ENCODE peak calls at places on chromosome 5, in seven cellular contexts. One of them, this sample, is unnamed.

GRCh38 chr5:65928341-65928752 is 2.0 kb downstream of the ERBIN start:
- DNase-seq in transverse colon: no peak
- DNase-seq in progenitor cell of endocrine pancreas: no peak
- DNase-seq in CD8-positive, alpha-beta T cell: no peak
- DNase-seq in osteocyte: no peak
- DNase-seq in WTC11: no peak
- DNase-seq in kidney epithelial cell: no peak
- DNase-seq in this sample: no peak

GRCh38 chr5:177553671-177554429 is 513 bp downstream of the FAM193B start:
- DNase-seq in transverse colon: peak
- DNase-seq in osteocyte: no peak
- DNase-seq in kidney epithelial cell: no peak
- DNase-seq in CD8-positive, alpha-beta T cell: peak
- DNase-seq in progenitor cell of endocrine pancreas: peak
- DNase-seq in WTC11: peak
- DNase-seq in this sample: no peak

GRCh38 chr5:135635471-135635870 is 56.7 kb upstream of the CXCL14 start:
- DNase-seq in progenitor cell of endocrine pancreas: no peak
- DNase-seq in kidney epithelial cell: peak
- DNase-seq in transverse colon: no peak
- DNase-seq in WTC11: no peak
- DNase-seq in osteocyte: peak
- DNase-seq in CD8-positive, alpha-beta T cell: no peak
- DNase-seq in this sample: no peak

GRCh38 chr5:159301351-159301911 is 28.9 kb downstream of the IL12B start:
- DNase-seq in transverse colon: no peak
- DNase-seq in progenitor cell of endocrine pancreas: no peak
- DNase-seq in WTC11: no peak
- DNase-seq in osteocyte: no peak
- DNase-seq in CD8-positive, alpha-beta T cell: no peak
- DNase-seq in kidney epithelial cell: no peak
- DNase-seq in this sample: no peak

GRCh38 chr5:34656001-34656699 is at the start of gene RAI14:
- DNase-seq in WTC11: peak
- DNase-seq in kidney epithelial cell: no peak
- DNase-seq in transverse colon: peak
- DNase-seq in osteocyte: peak
- DNase-seq in CD8-positive, alpha-beta T cell: no peak
- DNase-seq in progenitor cell of endocrine pancreas: peak
- DNase-seq in this sample: peak

GRCh38 chr5:69189162-69190086 is at the start of gene CENPH:
- DNase-seq in osteocyte: peak
- DNase-seq in CD8-positive, alpha-beta T cell: peak
- DNase-seq in progenitor cell of endocrine pancreas: peak
- DNase-seq in WTC11: peak
- DNase-seq in kidney epithelial cell: peak
- DNase-seq in transverse colon: peak
- DNase-seq in this sample: peak

GRCh38 chr5:80128129-80128528 is 93.0 kb downstream of the THBS4 start:
- DNase-seq in WTC11: no peak
- DNase-seq in osteocyte: no peak
- DNase-seq in kidney epithelial cell: no peak
- DNase-seq in transverse colon: no peak
- DNase-seq in progenitor cell of endocrine pancreas: no peak
- DNase-seq in CD8-positive, alpha-beta T cell: no peak
- DNase-seq in this sample: no peak

GRCh38 chr5:43609752-43610151 is 6.8 kb downstream of the NNT start:
- DNase-seq in progenitor cell of endocrine pancreas: no peak
- DNase-seq in kidney epithelial cell: no peak
- DNase-seq in WTC11: no peak
- DNase-seq in transverse colon: no peak
- DNase-seq in CD8-positive, alpha-beta T cell: no peak
- DNase-seq in osteocyte: no peak
- DNase-seq in this sample: no peak

GRCh38 chr5:175590471-175590881 is 67.4 kb upstream of the HRH2 start:
- DNase-seq in kidney epithelial cell: no peak
- DNase-seq in osteocyte: no peak
- DNase-seq in CD8-positive, alpha-beta T cell: no peak
- DNase-seq in progenitor cell of endocrine pancreas: no peak
- DNase-seq in transverse colon: no peak
- DNase-seq in WTC11: no peak
- DNase-seq in this sample: no peak

GRCh38 chr5:41408676-41409443 is 101.5 kb downstream of the PLCXD3 start:
- DNase-seq in transverse colon: no peak
- DNase-seq in CD8-positive, alpha-beta T cell: no peak
- DNase-seq in progenitor cell of endocrine pancreas: no peak
- DNase-seq in osteocyte: no peak
- DNase-seq in WTC11: no peak
- DNase-seq in kidney epithelial cell: no peak
- DNase-seq in this sample: no peak

GRCh38 chr5:154654484-154655375 is 100.4 kb upstream of the LARP1 start:
- DNase-seq in WTC11: no peak
- DNase-seq in osteocyte: no peak
- DNase-seq in progenitor cell of endocrine pancreas: no peak
- DNase-seq in transverse colon: no peak
- DNase-seq in kidney epithelial cell: no peak
- DNase-seq in CD8-positive, alpha-beta T cell: no peak
- DNase-seq in this sample: no peak

GRCh38 chr5:169762338-169763095 is 125.4 kb downstream of the DOCK2 start:
- DNase-seq in osteocyte: no peak
- DNase-seq in WTC11: no peak
- DNase-seq in progenitor cell of endocrine pancreas: no peak
- DNase-seq in kidney epithelial cell: no peak
- DNase-seq in CD8-positive, alpha-beta T cell: no peak
- DNase-seq in transverse colon: no peak
- DNase-seq in this sample: no peak

GRCh38 chr5:155260798-155261197 is 247.2 kb downstream of the KIF4B start:
- DNase-seq in osteocyte: no peak
- DNase-seq in CD8-positive, alpha-beta T cell: no peak
- DNase-seq in WTC11: peak
- DNase-seq in kidney epithelial cell: no peak
- DNase-seq in transverse colon: no peak
- DNase-seq in progenitor cell of endocrine pancreas: no peak
- DNase-seq in this sample: no peak

GRCh38 chr5:98813755-98814154 is 40.3 kb downstream of the RGMB start:
- DNase-seq in osteocyte: no peak
- DNase-seq in CD8-positive, alpha-beta T cell: no peak
- DNase-seq in transverse colon: no peak
- DNase-seq in kidney epithelial cell: no peak
- DNase-seq in WTC11: no peak
- DNase-seq in progenitor cell of endocrine pancreas: no peak
- DNase-seq in this sample: no peak

DNA sequence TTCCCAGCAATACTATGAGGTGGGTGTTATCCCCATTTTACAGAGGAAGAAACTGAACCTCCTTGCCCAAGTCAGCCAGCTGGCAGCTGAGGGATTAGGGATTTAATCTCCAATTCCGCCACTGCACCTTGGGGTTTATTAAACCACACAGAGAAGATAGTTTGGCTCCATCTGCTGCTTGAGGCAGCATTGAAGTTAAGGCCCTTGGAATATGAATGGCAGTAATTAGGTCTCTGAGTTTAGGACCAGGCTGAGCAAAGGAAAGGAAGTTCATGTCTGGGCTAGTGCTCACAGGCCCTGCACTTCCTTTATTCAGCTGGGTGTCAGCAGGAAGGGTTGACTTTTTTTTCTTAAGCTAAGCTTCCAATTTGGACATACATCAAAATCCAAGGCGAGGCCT is 86.9 kb upstream of the GDNF start:
- DNase-seq in transverse colon: no peak
- DNase-seq in WTC11: no peak
- DNase-seq in osteocyte: no peak
- DNase-seq in CD8-positive, alpha-beta T cell: no peak
- DNase-seq in kidney epithelial cell: no peak
- DNase-seq in progenitor cell of endocrine pancreas: no peak
- DNase-seq in this sample: no peak
- TF ChIP-seq CTCF in transverse colon: no peak
- TF ChIP-seq CTCF in WTC11: no peak
- TF ChIP-seq CTCF in osteocyte: peak
- TF ChIP-seq CTCF in CD8-positive, alpha-beta T cell: no peak
- TF ChIP-seq CTCF in kidney epithelial cell: no peak
- TF ChIP-seq CTCF in progenitor cell of endocrine pancreas: no peak
- TF ChIP-seq CTCF in this sample: no peak

DNA sequence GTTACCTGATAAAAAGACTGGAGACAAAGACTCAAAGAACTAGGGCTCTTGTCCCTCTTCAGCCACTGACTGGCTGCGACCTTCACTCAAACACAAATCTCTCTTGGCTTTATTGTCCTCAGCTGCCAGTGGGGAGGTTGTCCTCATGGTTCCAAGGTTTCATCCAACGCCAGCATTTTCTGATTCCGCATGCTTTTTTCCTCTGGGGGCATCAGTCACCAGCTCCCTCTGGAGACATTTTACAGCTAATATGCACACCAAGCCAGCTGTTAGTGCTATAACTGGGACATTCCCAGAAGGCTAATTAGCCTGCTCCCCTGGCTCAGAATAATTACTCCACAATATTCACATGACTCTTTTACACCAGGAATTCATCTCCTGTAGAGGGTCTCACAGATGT is 193.5 kb upstream of the ANKRD55 start:
- DNase-seq in osteocyte: no peak
- DNase-seq in transverse colon: no peak
- DNase-seq in progenitor cell of endocrine pancreas: no peak
- DNase-seq in CD8-positive, alpha-beta T cell: no peak
- DNase-seq in WTC11: no peak
- DNase-seq in kidney epithelial cell: no peak
- DNase-seq in this sample: no peak
- TF ChIP-seq CTCF in osteocyte: no peak
- TF ChIP-seq CTCF in transverse colon: no peak
- TF ChIP-seq CTCF in progenitor cell of endocrine pancreas: no peak
- TF ChIP-seq CTCF in CD8-positive, alpha-beta T cell: no peak
- TF ChIP-seq CTCF in WTC11: no peak
- TF ChIP-seq CTCF in kidney epithelial cell: no peak
- TF ChIP-seq CTCF in this sample: no peak

GRCh38 chr5:72269411-72269780 is 50.6 kb downstream of the MRPS27 start:
- DNase-seq in progenitor cell of endocrine pancreas: no peak
- DNase-seq in transverse colon: no peak
- DNase-seq in WTC11: no peak
- DNase-seq in osteocyte: no peak
- DNase-seq in kidney epithelial cell: no peak
- DNase-seq in CD8-positive, alpha-beta T cell: no peak
- DNase-seq in this sample: no peak
- TF ChIP-seq CTCF in progenitor cell of endocrine pancreas: peak
- TF ChIP-seq CTCF in transverse colon: no peak
- TF ChIP-seq CTCF in WTC11: no peak
- TF ChIP-seq CTCF in osteocyte: no peak
- TF ChIP-seq CTCF in kidney epithelial cell: no peak
- TF ChIP-seq CTCF in CD8-positive, alpha-beta T cell: peak
- TF ChIP-seq CTCF in this sample: no peak

GRCh38 chr5:56827043-56827442 is 11.7 kb downstream of the MAP3K1 start:
- DNase-seq in WTC11: peak
- DNase-seq in osteocyte: no peak
- DNase-seq in kidney epithelial cell: no peak
- DNase-seq in transverse colon: no peak
- DNase-seq in progenitor cell of endocrine pancreas: no peak
- DNase-seq in CD8-positive, alpha-beta T cell: no peak
- DNase-seq in this sample: no peak
- TF ChIP-seq CTCF in WTC11: no peak
- TF ChIP-seq CTCF in osteocyte: peak
- TF ChIP-seq CTCF in kidney epithelial cell: peak
- TF ChIP-seq CTCF in transverse colon: peak
- TF ChIP-seq CTCF in progenitor cell of endocrine pancreas: peak
- TF ChIP-seq CTCF in CD8-positive, alpha-beta T cell: peak
- TF ChIP-seq CTCF in this sample: no peak

DNA sequence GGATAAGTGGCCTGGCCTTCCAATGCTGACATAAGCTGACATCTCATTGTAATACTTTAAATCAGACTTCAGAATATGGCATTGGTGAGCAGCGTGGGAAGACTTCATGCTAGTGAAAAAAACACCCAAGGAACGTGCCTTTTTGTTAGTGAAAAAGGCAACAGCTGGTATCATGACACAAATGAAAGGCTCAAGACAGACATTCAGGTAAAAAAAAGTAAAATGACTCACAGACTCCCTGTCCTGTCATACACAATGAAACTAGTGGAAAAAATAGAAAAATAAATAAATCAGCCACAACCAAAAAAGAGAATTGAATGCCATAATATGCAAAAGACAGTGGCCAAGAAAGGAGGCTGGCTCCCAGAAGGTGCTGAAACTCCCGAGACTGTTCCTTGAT is 24.4 kb upstream of the PPP1R2B start:
- DNase-seq in progenitor cell of endocrine pancreas: no peak
- DNase-seq in transverse colon: no peak
- DNase-seq in WTC11: no peak
- DNase-seq in osteocyte: no peak
- DNase-seq in kidney epithelial cell: no peak
- DNase-seq in CD8-positive, alpha-beta T cell: no peak
- DNase-seq in this sample: no peak
- TF ChIP-seq CTCF in progenitor cell of endocrine pancreas: no peak
- TF ChIP-seq CTCF in transverse colon: no peak
- TF ChIP-seq CTCF in WTC11: no peak
- TF ChIP-seq CTCF in osteocyte: no peak
- TF ChIP-seq CTCF in kidney epithelial cell: no peak
- TF ChIP-seq CTCF in CD8-positive, alpha-beta T cell: no peak
- TF ChIP-seq CTCF in this sample: no peak

GRCh38 chr5:174459832-174460448 is 264.4 kb upstream of the MSX2 start:
- DNase-seq in WTC11: no peak
- DNase-seq in transverse colon: peak
- DNase-seq in CD8-positive, alpha-beta T cell: no peak
- DNase-seq in progenitor cell of endocrine pancreas: no peak
- DNase-seq in osteocyte: no peak
- DNase-seq in kidney epithelial cell: no peak
- DNase-seq in this sample: no peak

GRCh38 chr5:174459071-174459702 is 265.2 kb upstream of the MSX2 start:
- DNase-seq in osteocyte: no peak
- DNase-seq in kidney epithelial cell: no peak
- DNase-seq in transverse colon: no peak
- DNase-seq in CD8-positive, alpha-beta T cell: no peak
- DNase-seq in progenitor cell of endocrine pancreas: no peak
- DNase-seq in WTC11: no peak
- DNase-seq in this sample: no peak

GRCh38 chr5:174462128-174462527 is 262.3 kb upstream of the MSX2 start:
- DNase-seq in WTC11: no peak
- DNase-seq in osteocyte: no peak
- DNase-seq in kidney epithelial cell: no peak
- DNase-seq in CD8-positive, alpha-beta T cell: no peak
- DNase-seq in transverse colon: no peak
- DNase-seq in progenitor cell of endocrine pancreas: no peak
- DNase-seq in this sample: no peak

DNA sequence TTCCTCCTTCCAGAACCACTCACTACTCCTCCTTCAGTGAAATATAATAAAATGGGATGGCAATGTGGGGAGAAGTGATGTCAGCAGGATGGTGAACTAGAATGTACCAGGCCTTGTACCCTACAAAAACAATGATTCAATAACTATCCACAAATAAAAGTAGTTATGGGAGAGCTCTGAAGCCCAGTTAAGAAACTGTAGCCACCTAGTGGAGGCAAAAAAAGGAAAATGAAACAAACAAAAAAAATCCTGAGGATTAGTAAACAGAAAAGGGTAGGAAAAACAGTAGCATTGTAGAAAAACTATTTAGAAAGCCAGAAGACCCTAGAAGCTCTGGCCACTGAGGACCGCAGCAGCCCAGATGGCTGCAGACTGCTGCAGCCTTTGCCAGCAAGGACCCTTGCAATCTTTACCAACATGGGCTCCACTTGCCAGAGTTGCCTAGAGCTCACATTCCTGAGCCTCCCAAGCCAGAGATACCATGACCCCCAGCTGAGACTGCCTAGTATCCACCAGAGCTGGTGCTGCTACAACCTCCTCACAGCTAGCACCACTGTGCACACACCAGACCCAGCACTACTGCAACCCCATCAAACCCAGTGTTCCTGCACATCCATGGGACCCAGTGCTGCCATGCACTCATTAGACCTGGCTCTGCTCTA is 259.7 kb upstream of the MSX2 start:
- DNase-seq in CD8-positive, alpha-beta T cell: no peak
- DNase-seq in progenitor cell of endocrine pancreas: no peak
- DNase-seq in kidney epithelial cell: no peak
- DNase-seq in transverse colon: no peak
- DNase-seq in osteocyte: no peak
- DNase-seq in WTC11: no peak
- DNase-seq in this sample: no peak
- TF ChIP-seq CTCF in CD8-positive, alpha-beta T cell: no peak
- TF ChIP-seq CTCF in progenitor cell of endocrine pancreas: no peak
- TF ChIP-seq CTCF in kidney epithelial cell: peak
- TF ChIP-seq CTCF in transverse colon: no peak
- TF ChIP-seq CTCF in osteocyte: peak
- TF ChIP-seq CTCF in WTC11: no peak
- TF ChIP-seq CTCF in this sample: no peak

This sample was measured in omental fat pad.